ENCODE peak calls at places on chromosomes 3 and 15, in four cellular contexts. X is IMR-90, M is WERI-Rb-1, B is body of pancreas. I is an unnamed sample.

GRCh38 chr15:80850941-80851451 is 71.8 kb downstream of the CEMIP start:
- DNase-seq in M (no peak), X (no peak), B (no peak), I (peak; percentile 73)

GRCh38 chr15:41949400-41950126 is 22.8 kb downstream of the EHD4 start:
- DNase-seq in X (no peak), M (no peak), B (no peak), I (no peak)

GRCh38 chr15:47383801-47384200 is 333.5 kb upstream of the SEMA6D start:
- DNase-seq in M (no peak), B (no peak), X (no peak), I (no peak)

GRCh38 chr3:14507345-14507741 is 32.8 kb downstream of the GRIP2 start:
- DNase-seq in M (no peak), X (no peak), B (no peak), I (no peak)

GRCh38 chr3:128324911-128325592 is 141.6 kb downstream of the DNAJB8 start:
- DNase-seq in X (no peak), M (no peak), B (no peak), I (no peak)

GRCh38 chr3:8517490-8517889 is 15.9 kb downstream of the LMCD1 start:
- DNase-seq in B (no peak), M (no peak), X (no peak), I (no peak)

GRCh38 chr3:13880811-13881156 is 913 bp upstream of the WNT7A start:
- DNase-seq in B (no peak), M (no peak), X (no peak), I (no peak)

GRCh38 chr3:114213669-114214541 is 23.5 kb downstream of the ZNF80 start:
- DNase-seq in M (no peak), X (peak; percentile 78), B (no peak), I (peak; percentile 29)

GRCh38 chr15:40472171-40472727 is 1.5 kb downstream of the CHST14 start:
- DNase-seq in B (no peak), M (no peak), X (no peak), I (no peak)

GRCh38 chr15:31328999-31329639 is 2.5 kb downstream of the KLF13 start:
- DNase-seq in M (peak; percentile 39), B (peak; percentile 75), X (no peak), I (peak; percentile 32)

GRCh38 chr15:52331490-52332240 is 36.1 kb upstream of the MYO5C start:
- DNase-seq in M (peak; percentile 27), X (peak; percentile 54), B (peak; percentile 45), I (peak; percentile 75)

GRCh38 chr3:181915556-181915955 is 203.8 kb downstream of the SOX2 start:
- DNase-seq in X (no peak), B (no peak), M (no peak), I (peak; percentile 60)

GRCh38 chr15:95170587-95171380 is 939.4 kb downstream of the MCTP2 start:
- DNase-seq in M (no peak), X (no peak), B (no peak), I (no peak)

GRCh38 chr3:41836360-41837134 is 125.4 kb downstream of the ULK4 start:
- DNase-seq in X (peak; percentile 26), M (no peak), B (peak; percentile 7), I (peak; percentile 27)

GRCh38 chr3:44065311-44065710 is 176.4 kb upstream of the TOPAZ1 start:
- DNase-seq in X (no peak), M (no peak), B (peak; percentile 41), I (peak; percentile 70)

GRCh38 chr3:58006661-58007060 is 1.6 kb upstream of the FLNB start:
- DNase-seq in M (peak; percentile 70), B (no peak), X (no peak), I (peak; percentile 74)

GRCh38 chr15:72751751-72752455 is 31.7 kb downstream of the ADPGK start:
- DNase-seq in M (no peak), X (peak; percentile 2), B (no peak), I (no peak)

GRCh38 chr3:104437891-104438290 is 928.8 kb upstream of the ALCAM start:
- DNase-seq in X (peak; percentile 10), M (no peak), B (no peak), I (peak; percentile 61)

GRCh38 chr3:50154476-50154839 is 666 bp upstream of the SEMA3F start:
- DNase-seq in B (no peak), X (no peak), M (peak; percentile 76), I (no peak)
- TF ChIP-seq CTCF in B (no peak), X (peak; percentile 43), M (peak; percentile 57), I (no peak)

GRCh38 chr15:67080118-67080899 is 14.9 kb downstream of the SMAD3 start:
- DNase-seq in B (peak; percentile 66), X (peak; percentile 66), M (no peak), I (no peak)
- H3K4me3 ChIP-seq in B (no peak overlapping the region), X (no peak overlapping the region), M (no peak overlapping the region), I (no peak overlapping the region)

GRCh38 chr3:12754315-12754714 is 4.7 kb downstream of the TMEM40 start:
- DNase-seq in X (no peak), B (no peak), M (no peak), I (no peak)
- TF ChIP-seq CTCF in X (no peak), B (no peak), M (no peak), I (no peak)

GRCh38 chr3:50156549-50156948 is 1.4 kb downstream of the SEMA3F start:
- DNase-seq in X (no peak), B (no peak), M (no peak), I (no peak)

GRCh38 chr3:50156991-50157493 is 1.9 kb downstream of the SEMA3F start:
- DNase-seq in B (no peak), M (peak; percentile 57), X (peak; percentile 40), I (peak; percentile 67)

GRCh38 chr3:50155891-50156290 is 767 bp downstream of the SEMA3F start:
- DNase-seq in X (no peak), B (no peak), M (no peak), I (peak; percentile 27)

GRCh38 chr3:50158747-50159146 is 3.6 kb downstream of the SEMA3F start:
- DNase-seq in M (no peak), X (no peak), B (no peak), I (no peak)

DNA sequence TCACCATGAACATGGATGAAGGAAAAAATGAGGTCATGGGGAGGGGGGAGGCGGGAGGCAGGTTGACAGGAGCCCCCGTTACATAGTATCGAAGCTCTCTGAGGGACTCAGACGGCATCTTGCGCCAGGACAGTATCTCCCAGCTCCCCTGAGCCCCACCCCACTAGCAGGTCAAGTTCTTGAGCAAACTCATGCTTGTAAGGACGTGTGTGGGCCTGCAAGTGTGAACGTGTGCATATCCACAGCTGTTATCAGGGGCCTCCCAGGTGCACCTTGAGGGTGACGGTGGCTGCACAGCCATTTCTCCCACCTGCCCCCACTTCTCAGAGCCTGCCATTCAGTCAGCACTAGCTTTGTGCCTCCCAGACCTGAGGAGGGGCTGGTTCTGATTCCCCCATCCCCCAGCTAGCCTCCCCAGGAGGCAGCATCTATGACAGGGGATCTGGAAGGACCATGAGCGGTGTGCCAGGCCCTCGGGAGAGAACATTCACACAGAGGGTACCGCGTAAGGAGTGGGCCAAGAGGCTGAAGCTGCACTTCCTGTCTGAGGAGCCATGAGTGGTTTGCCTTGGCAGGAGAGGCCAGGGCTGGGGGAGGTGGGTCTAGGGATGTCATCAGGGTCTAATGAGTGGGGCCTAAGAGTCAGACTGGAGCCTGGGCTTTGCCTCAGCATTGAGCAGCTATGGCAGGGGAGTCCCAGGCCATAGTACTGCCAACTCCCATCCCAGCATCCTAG is 2.9 kb downstream of the SEMA3F start:
- DNase-seq in B (no peak), M (no peak), X (peak; percentile 44), I (peak; percentile 98)
- H3K4me3 ChIP-seq in B (no peak overlapping the region), M (no peak overlapping the region), X (no peak overlapping the region), I (peak overlapping the region; percentile 90)

DNA sequence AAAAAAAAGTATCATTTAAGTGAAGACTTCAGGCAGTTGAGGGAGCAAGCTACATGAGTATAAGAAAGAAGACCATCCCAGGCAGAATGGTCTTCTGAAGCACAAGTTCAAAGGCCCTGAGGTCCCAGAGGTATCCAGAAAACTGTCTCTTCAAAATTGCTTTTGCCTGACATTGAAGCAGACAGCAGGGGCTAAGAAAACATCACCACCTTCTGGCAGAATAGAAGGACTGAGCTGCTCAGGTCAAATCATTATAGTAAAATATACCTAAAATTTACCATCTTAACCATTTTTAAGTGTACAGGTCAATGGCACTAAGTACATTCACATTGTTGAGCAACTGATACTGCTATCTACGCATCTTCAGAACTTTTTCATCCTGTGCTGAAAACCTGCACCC is 16.4 kb downstream of the GPR160 start:
- DNase-seq in X (no peak), B (no peak), M (no peak), I (peak; percentile 11)
- TF ChIP-seq CTCF in X (peak; percentile 27), B (no peak), M (peak; percentile 28), I (peak; percentile 45)

GRCh38 chr3:61637088-61638051 is 76.0 kb downstream of the PTPRG start:
- DNase-seq in B (peak; percentile 64), M (no peak), X (peak; percentile 45), I (no peak)
- H3K4me3 ChIP-seq in B (no peak overlapping the region), M (no peak overlapping the region), X (no peak overlapping the region), I (no peak overlapping the region)

DNA sequence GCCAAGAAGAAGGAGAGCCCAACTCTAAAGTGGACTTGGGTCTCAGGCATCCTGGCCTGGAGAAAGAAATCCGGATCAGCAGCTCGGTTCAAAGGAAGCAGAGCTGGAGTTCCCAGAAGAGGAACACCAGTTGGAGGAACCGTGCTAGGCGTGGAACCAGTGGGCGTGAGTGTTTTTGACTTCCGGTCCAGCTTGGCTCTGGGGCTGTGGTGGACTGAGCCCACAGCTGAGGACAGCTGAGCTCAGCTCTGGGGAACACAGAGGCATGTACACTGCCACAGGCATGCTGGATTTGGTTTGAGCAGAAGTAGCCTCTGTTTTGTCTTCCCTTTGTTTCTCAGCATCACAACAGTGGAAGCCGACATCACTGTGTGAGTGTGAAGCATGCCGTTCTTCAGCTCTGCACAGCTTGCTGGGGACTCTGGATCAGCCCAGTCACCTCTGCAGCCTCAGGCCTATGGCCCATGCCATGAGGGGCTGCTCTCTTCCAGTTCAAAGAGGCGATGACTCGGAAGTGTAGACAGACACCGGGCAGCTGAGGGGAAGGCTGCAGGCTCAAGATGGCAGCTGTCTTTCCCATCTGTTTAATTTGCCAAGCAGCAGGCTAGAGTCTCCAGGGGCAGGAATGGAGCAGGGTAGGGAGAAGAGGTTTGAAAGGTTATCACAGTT is 185.8 kb upstream of the UBE3A start:
- DNase-seq in X (no peak), M (peak; percentile 16), B (no peak), I (no peak)
- TF ChIP-seq CTCF in X (no peak), M (no peak), B (no peak), I (no peak)

DNA sequence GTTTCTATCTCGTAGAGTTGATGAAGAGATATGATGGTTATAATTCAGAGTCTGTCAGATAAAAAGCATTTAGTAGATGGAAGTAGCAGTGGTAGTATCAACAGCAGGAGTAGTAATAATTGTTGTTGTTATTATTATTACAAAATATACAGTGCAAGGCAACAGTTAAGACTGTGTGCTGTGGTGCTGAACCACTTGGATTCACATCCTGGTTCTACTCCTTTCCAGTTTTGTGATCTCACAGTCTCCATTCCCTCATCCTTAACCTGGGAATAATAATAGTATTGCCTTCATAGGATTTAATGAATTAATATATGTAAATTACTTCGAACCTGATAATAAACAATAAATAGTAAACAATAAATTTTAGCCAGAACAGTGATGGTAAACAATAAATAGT is 37.1 kb upstream of the TSC22D2 start:
- DNase-seq in X (no peak), M (no peak), B (no peak), I (no peak)
- H3K4me3 ChIP-seq in X (peak overlapping the region; percentile 38), M (no peak overlapping the region), B (no peak overlapping the region), I (no peak overlapping the region)

GRCh38 chr3:122678496-122678895 is 2.1 kb upstream of the PARP14 start:
- DNase-seq in B (no peak), M (no peak), X (no peak), I (no peak)

GRCh38 chr3:122679085-122679466 is 1.6 kb upstream of the PARP14 start:
- DNase-seq in B (peak; percentile 87), X (peak; percentile 79), M (peak; percentile 82), I (peak; percentile 79)

GRCh38 chr3:122681294-122682015 is 816 bp downstream of the PARP14 start:
- DNase-seq in X (no peak), B (no peak), M (no peak), I (no peak)

GRCh38 chr3:122680381-122681293 is at the start of gene PARP14:
- DNase-seq in B (peak; percentile 81), M (peak; percentile 22), X (peak; percentile 68), I (peak; percentile 60)

GRCh38 chr3:122679467-122680291 is 960 bp upstream of the PARP14 start:
- DNase-seq in M (peak; percentile 20), X (peak; percentile 27), B (peak; percentile 34), I (no peak)
- TF ChIP-seq CTCF in M (no peak), X (no peak), B (no peak), I (no peak)

I was measured in epithelial cell of esophagus.